ENCODE peak calls at places on chromosomes 3 and 15, in six cellular contexts. R is endothelial cell of umbilical vein, T is trophoblast cell, L is body of pancreas, D is ovary, S is neural progenitor cell. C is an unnamed sample.
A peak's percentile ranks its signal among the peaks of the same experiment; 100 is the strongest.

GRCh38 chr3:31937225-31937624 is 43.8 kb downstream of the OSBPL10 start:
- DNase-seq in R (no peak), T (no peak), L (no peak), D (no peak), S (no peak), C (no peak)

GRCh38 chr3:111803123-111803593 is 55.9 kb upstream of the PHLDB2 start:
- DNase-seq in R (no peak), T (peak; percentile 88), L (peak; percentile 40), D (peak; percentile 75), S (no peak), C (peak; percentile 79)

GRCh38 chr3:95302044-95302443 is 1239.2 kb downstream of the NSUN3 start:
- DNase-seq in R (no peak), T (peak; percentile 55), L (no peak), D (no peak), S (no peak), C (no peak)

GRCh38 chr15:74133703-74134386 is 3.5 kb downstream of the ISLR2 start:
- DNase-seq in R (no peak), T (no peak), L (no peak), D (no peak), S (peak; percentile 72), C (no peak)

GRCh38 chr3:48528754-48529153 is 24.8 kb upstream of the SHISA5 start:
- DNase-seq in R (no peak), T (no peak), L (no peak), D (no peak), S (no peak), C (no peak)

GRCh38 chr15:77529394-77530159 is 103.1 kb downstream of the LINGO1 start:
- DNase-seq in R (no peak), T (no peak), L (no peak), D (no peak), S (no peak), C (no peak)

GRCh38 chr15:70806992-70807712 is 43.8 kb upstream of the UACA start:
- DNase-seq in R (peak; percentile 82), T (no peak), L (peak; percentile 32), D (peak; percentile 57), S (no peak), C (no peak)

GRCh38 chr15:89198934-89199333 is 22.4 kb downstream of the RLBP1 start:
- DNase-seq in R (no peak), T (no peak), L (no peak), D (no peak), S (peak; percentile 50), C (no peak)

GRCh38 chr15:99707481-99708270 is 25.6 kb downstream of the LYSMD4 start:
- DNase-seq in R (peak; percentile 28), T (no peak), L (no peak), D (no peak), S (no peak), C (no peak)

GRCh38 chr3:129890125-129890524 is 3.4 kb downstream of the TMCC1 start:
- DNase-seq in R (peak; percentile 78), T (no peak), L (peak; percentile 33), D (no peak), S (no peak), C (no peak)
- H3K4me1 ChIP-seq in R (peaks cover 52% of the 10 kb centered on the region), T (peaks cover 3% of the 10 kb centered on the region), L (peaks cover 37% of the 10 kb centered on the region), D (peaks cover 7% of the 10 kb centered on the region), S (peaks cover 23% of the 10 kb centered on the region), C (peaks cover 32% of the 10 kb centered on the region)

DNA sequence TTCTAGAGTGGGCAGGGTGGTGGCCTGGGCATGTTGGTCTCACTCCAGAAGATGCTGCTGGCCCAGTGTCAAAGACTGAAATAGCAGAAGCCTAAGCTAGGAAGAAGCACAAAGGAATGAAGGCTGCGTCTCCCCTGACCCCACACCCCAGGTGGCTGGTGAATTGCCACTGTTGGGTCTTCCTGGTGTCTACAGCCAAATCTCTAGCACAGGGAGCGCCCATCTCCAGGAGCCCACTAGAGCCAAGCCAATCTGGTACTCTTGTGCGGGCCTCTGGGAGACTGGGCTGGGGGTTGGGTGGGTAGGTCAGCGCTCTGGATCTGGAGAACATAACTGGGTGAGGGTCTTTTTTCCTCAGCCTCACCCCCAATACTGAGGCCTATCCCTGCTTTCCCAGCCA is 894 bp downstream of the TUSC2 start:
- DNase-seq in R (no peak), T (no peak), L (no peak), D (peak; percentile 28), S (no peak), C (no peak)
- H3K27ac ChIP-seq in R (peak overlapping the region; percentile 70), T (no peak overlapping the region), L (no peak overlapping the region), D (no peak overlapping the region), S (no peak overlapping the region), C (no peak overlapping the region)

GRCh38 chr3:183540501-183541234 is 14.8 kb downstream of the KLHL6 start:
- DNase-seq in R (no peak), T (no peak), L (no peak), D (no peak), S (no peak), C (no peak)
- H3K4me1 ChIP-seq in R (no peaks in the 10 kb centered on the region), T (no peaks in the 10 kb centered on the region), L (no peaks in the 10 kb centered on the region), D (peaks cover 2% of the 10 kb centered on the region), S (peaks cover 24% of the 10 kb centered on the region), C (no peaks in the 10 kb centered on the region)

DNA sequence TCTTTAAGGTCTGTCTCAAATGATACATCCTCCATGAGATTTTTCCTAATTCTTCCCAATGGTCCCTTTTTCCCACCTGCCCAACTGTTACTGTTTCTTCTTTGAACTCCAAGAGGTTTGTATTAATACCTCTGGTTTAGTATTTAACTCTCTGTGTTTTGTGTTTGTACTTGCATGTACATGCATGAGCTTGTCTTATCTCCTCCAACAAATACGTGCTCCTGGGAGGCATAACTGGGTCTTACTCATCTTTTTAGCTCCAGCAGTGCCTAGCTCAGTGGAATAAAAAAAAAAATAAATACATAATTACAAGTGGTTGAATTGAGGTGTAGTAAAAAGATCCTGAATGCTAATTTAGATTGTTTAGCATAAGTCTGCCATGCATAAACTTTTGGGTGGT is 1.6 kb upstream of the LYSMD2 start:
- DNase-seq in R (no peak), T (no peak), L (no peak), D (no peak), S (no peak), C (no peak)
- H3K27ac ChIP-seq in R (no peak overlapping the region), T (no peak overlapping the region), L (no peak overlapping the region), D (no peak overlapping the region), S (no peak overlapping the region), C (no peak overlapping the region)